ENCODE peak calls at places on chromosomes 12 and 14, in eight cellular contexts. One of them, this sample, is unnamed.
A peak's percentile ranks its signal among the peaks of the same experiment; 100 is the strongest.

GRCh38 chr14:56002876-56003625 is 115.2 kb upstream of the PELI2 start:
- DNase-seq in stimulated activated CD4-positive, alpha-beta T cell treated with anti-CD3 and anti-CD28 coated beads, Interleukin-2, amount 100 ng/mL, for 48 hours: peak; percentile 25
- DNase-seq in mucosa of gallbladder: no peak
- DNase-seq in NCI-H460: no peak
- DNase-seq in spleen: peak; percentile 74
- DNase-seq in lung: no peak
- DNase-seq in iris pigment epithelial cell: no peak
- DNase-seq in GM13976: no peak
- DNase-seq in this sample: peak; percentile 19

GRCh38 chr12:98911396-98911795 is 266.3 kb downstream of the APAF1 start:
- DNase-seq in stimulated activated CD4-positive, alpha-beta T cell treated with anti-CD3 and anti-CD28 coated beads, Interleukin-2, amount 100 ng/mL, for 48 hours: no peak
- DNase-seq in GM13976: no peak
- DNase-seq in NCI-H460: no peak
- DNase-seq in spleen: no peak
- DNase-seq in lung: no peak
- DNase-seq in iris pigment epithelial cell: no peak
- DNase-seq in mucosa of gallbladder: no peak
- DNase-seq in this sample: no peak

GRCh38 chr12:4526923-4527546 is 11.7 kb upstream of the RAD51AP1 start:
- DNase-seq in lung: no peak
- DNase-seq in spleen: no peak
- DNase-seq in mucosa of gallbladder: no peak
- DNase-seq in iris pigment epithelial cell: peak; percentile 24
- DNase-seq in stimulated activated CD4-positive, alpha-beta T cell treated with anti-CD3 and anti-CD28 coated beads, Interleukin-2, amount 100 ng/mL, for 48 hours: no peak
- DNase-seq in NCI-H460: no peak
- DNase-seq in GM13976: peak; percentile 14
- DNase-seq in this sample: no peak

GRCh38 chr12:58413794-58414193 is 472.4 kb downstream of the ATP23 start:
- DNase-seq in spleen: no peak
- DNase-seq in mucosa of gallbladder: no peak
- DNase-seq in GM13976: no peak
- DNase-seq in lung: no peak
- DNase-seq in stimulated activated CD4-positive, alpha-beta T cell treated with anti-CD3 and anti-CD28 coated beads, Interleukin-2, amount 100 ng/mL, for 48 hours: no peak
- DNase-seq in iris pigment epithelial cell: peak; percentile 65
- DNase-seq in NCI-H460: no peak
- DNase-seq in this sample: no peak

GRCh38 chr14:64755661-64756265 is 51.5 kb downstream of the PLEKHG3 start:
- DNase-seq in GM13976: no peak
- DNase-seq in spleen: no peak
- DNase-seq in iris pigment epithelial cell: peak; percentile 12
- DNase-seq in NCI-H460: no peak
- DNase-seq in mucosa of gallbladder: no peak
- DNase-seq in lung: no peak
- DNase-seq in stimulated activated CD4-positive, alpha-beta T cell treated with anti-CD3 and anti-CD28 coated beads, Interleukin-2, amount 100 ng/mL, for 48 hours: peak; percentile 34
- DNase-seq in this sample: no peak

GRCh38 chr12:38720661-38721060 is 184.7 kb downstream of the CPNE8 start:
- DNase-seq in spleen: no peak
- DNase-seq in mucosa of gallbladder: no peak
- DNase-seq in stimulated activated CD4-positive, alpha-beta T cell treated with anti-CD3 and anti-CD28 coated beads, Interleukin-2, amount 100 ng/mL, for 48 hours: no peak
- DNase-seq in GM13976: no peak
- DNase-seq in iris pigment epithelial cell: no peak
- DNase-seq in NCI-H460: no peak
- DNase-seq in lung: no peak
- DNase-seq in this sample: no peak

GRCh38 chr14:100640481-100641273 is 53.5 kb upstream of the BEGAIN start:
- DNase-seq in stimulated activated CD4-positive, alpha-beta T cell treated with anti-CD3 and anti-CD28 coated beads, Interleukin-2, amount 100 ng/mL, for 48 hours: peak; percentile 55
- DNase-seq in NCI-H460: no peak
- DNase-seq in lung: no peak
- DNase-seq in iris pigment epithelial cell: peak; percentile 48
- DNase-seq in spleen: peak; percentile 90
- DNase-seq in GM13976: peak; percentile 72
- DNase-seq in mucosa of gallbladder: no peak
- DNase-seq in this sample: peak; percentile 37

GRCh38 chr14:90560529-90560928 is 163.7 kb downstream of the CALM1 start:
- DNase-seq in spleen: no peak
- DNase-seq in lung: no peak
- DNase-seq in NCI-H460: no peak
- DNase-seq in stimulated activated CD4-positive, alpha-beta T cell treated with anti-CD3 and anti-CD28 coated beads, Interleukin-2, amount 100 ng/mL, for 48 hours: no peak
- DNase-seq in mucosa of gallbladder: no peak
- DNase-seq in iris pigment epithelial cell: no peak
- DNase-seq in GM13976: no peak
- DNase-seq in this sample: no peak

GRCh38 chr14:34781242-34781641 is 66.8 kb upstream of the CFL2 start:
- DNase-seq in GM13976: no peak
- DNase-seq in spleen: no peak
- DNase-seq in stimulated activated CD4-positive, alpha-beta T cell treated with anti-CD3 and anti-CD28 coated beads, Interleukin-2, amount 100 ng/mL, for 48 hours: no peak
- DNase-seq in NCI-H460: no peak
- DNase-seq in iris pigment epithelial cell: peak; percentile 96
- DNase-seq in mucosa of gallbladder: no peak
- DNase-seq in lung: no peak
- DNase-seq in this sample: peak; percentile 4

GRCh38 chr14:103733651-103734050 is 18.0 kb downstream of the ZFYVE21 start:
- DNase-seq in lung: no peak
- DNase-seq in GM13976: no peak
- DNase-seq in stimulated activated CD4-positive, alpha-beta T cell treated with anti-CD3 and anti-CD28 coated beads, Interleukin-2, amount 100 ng/mL, for 48 hours: no peak
- DNase-seq in mucosa of gallbladder: no peak
- DNase-seq in spleen: peak; percentile 51
- DNase-seq in iris pigment epithelial cell: peak; percentile 37
- DNase-seq in NCI-H460: no peak
- DNase-seq in this sample: no peak

GRCh38 chr14:29928342-29928640 is 644 bp upstream of the PRKD1 start:
- DNase-seq in mucosa of gallbladder: no peak
- DNase-seq in stimulated activated CD4-positive, alpha-beta T cell treated with anti-CD3 and anti-CD28 coated beads, Interleukin-2, amount 100 ng/mL, for 48 hours: no peak
- DNase-seq in iris pigment epithelial cell: no peak
- DNase-seq in lung: no peak
- DNase-seq in GM13976: no peak
- DNase-seq in spleen: no peak
- DNase-seq in NCI-H460: no peak
- DNase-seq in this sample: no peak

GRCh38 chr12:32120419-32120818 is 13.8 kb downstream of the BICD1 start:
- DNase-seq in GM13976: peak; percentile 63
- DNase-seq in NCI-H460: no peak
- DNase-seq in iris pigment epithelial cell: peak; percentile 56
- DNase-seq in lung: no peak
- DNase-seq in spleen: no peak
- DNase-seq in mucosa of gallbladder: no peak
- DNase-seq in stimulated activated CD4-positive, alpha-beta T cell treated with anti-CD3 and anti-CD28 coated beads, Interleukin-2, amount 100 ng/mL, for 48 hours: no peak
- DNase-seq in this sample: no peak

GRCh38 chr12:124238886-124239285 is 56.0 kb upstream of the RFLNA start:
- DNase-seq in iris pigment epithelial cell: no peak
- DNase-seq in mucosa of gallbladder: peak; percentile 16
- DNase-seq in stimulated activated CD4-positive, alpha-beta T cell treated with anti-CD3 and anti-CD28 coated beads, Interleukin-2, amount 100 ng/mL, for 48 hours: no peak
- DNase-seq in NCI-H460: no peak
- DNase-seq in GM13976: no peak
- DNase-seq in spleen: no peak
- DNase-seq in lung: no peak
- DNase-seq in this sample: no peak

GRCh38 chr14:99841436-99842071 is 48.3 kb downstream of the EML1 start:
- DNase-seq in NCI-H460: no peak
- DNase-seq in iris pigment epithelial cell: no peak
- DNase-seq in lung: no peak
- DNase-seq in stimulated activated CD4-positive, alpha-beta T cell treated with anti-CD3 and anti-CD28 coated beads, Interleukin-2, amount 100 ng/mL, for 48 hours: no peak
- DNase-seq in spleen: no peak
- DNase-seq in GM13976: no peak
- DNase-seq in mucosa of gallbladder: no peak
- DNase-seq in this sample: no peak

GRCh38 chr14:51056431-51056830 is 38.5 kb downstream of the TRIM9 start:
- DNase-seq in mucosa of gallbladder: no peak
- DNase-seq in GM13976: no peak
- DNase-seq in NCI-H460: no peak
- DNase-seq in spleen: no peak
- DNase-seq in stimulated activated CD4-positive, alpha-beta T cell treated with anti-CD3 and anti-CD28 coated beads, Interleukin-2, amount 100 ng/mL, for 48 hours: no peak
- DNase-seq in lung: no peak
- DNase-seq in iris pigment epithelial cell: no peak
- DNase-seq in this sample: no peak

GRCh38 chr12:113136128-113136989 is 798 bp upstream of the RASAL1 start:
- DNase-seq in iris pigment epithelial cell: no peak
- DNase-seq in stimulated activated CD4-positive, alpha-beta T cell treated with anti-CD3 and anti-CD28 coated beads, Interleukin-2, amount 100 ng/mL, for 48 hours: peak; percentile 41
- DNase-seq in GM13976: no peak
- DNase-seq in lung: no peak
- DNase-seq in NCI-H460: peak; percentile 23
- DNase-seq in spleen: peak; percentile 81
- DNase-seq in mucosa of gallbladder: no peak
- DNase-seq in this sample: no peak

GRCh38 chr12:29782285-29782820 is 1.4 kb downstream of the TMTC1 start:
- DNase-seq in mucosa of gallbladder: no peak
- DNase-seq in NCI-H460: no peak
- DNase-seq in lung: no peak
- DNase-seq in stimulated activated CD4-positive, alpha-beta T cell treated with anti-CD3 and anti-CD28 coated beads, Interleukin-2, amount 100 ng/mL, for 48 hours: no peak
- DNase-seq in iris pigment epithelial cell: peak; percentile 93
- DNase-seq in spleen: no peak
- DNase-seq in GM13976: no peak
- DNase-seq in this sample: no peak

GRCh38 chr14:93173943-93174395 is 10.7 kb downstream of the MOAP1 start:
- DNase-seq in spleen: no peak
- DNase-seq in GM13976: no peak
- DNase-seq in mucosa of gallbladder: no peak
- DNase-seq in NCI-H460: peak; percentile 52
- DNase-seq in stimulated activated CD4-positive, alpha-beta T cell treated with anti-CD3 and anti-CD28 coated beads, Interleukin-2, amount 100 ng/mL, for 48 hours: no peak
- DNase-seq in lung: no peak
- DNase-seq in iris pigment epithelial cell: peak; percentile 60
- DNase-seq in this sample: no peak

GRCh38 chr12:76529226-76529918 is 30.2 kb downstream of the OSBPL8 start:
- DNase-seq in mucosa of gallbladder: no peak
- DNase-seq in lung: no peak
- DNase-seq in spleen: no peak
- DNase-seq in NCI-H460: no peak
- DNase-seq in stimulated activated CD4-positive, alpha-beta T cell treated with anti-CD3 and anti-CD28 coated beads, Interleukin-2, amount 100 ng/mL, for 48 hours: no peak
- DNase-seq in GM13976: no peak
- DNase-seq in iris pigment epithelial cell: peak; percentile 62
- DNase-seq in this sample: no peak

GRCh38 chr12:49533331-49533730 is 5.5 kb upstream of the KCNH3 start:
- DNase-seq in mucosa of gallbladder: no peak
- DNase-seq in iris pigment epithelial cell: no peak
- DNase-seq in NCI-H460: no peak
- DNase-seq in spleen: no peak
- DNase-seq in stimulated activated CD4-positive, alpha-beta T cell treated with anti-CD3 and anti-CD28 coated beads, Interleukin-2, amount 100 ng/mL, for 48 hours: no peak
- DNase-seq in lung: no peak
- DNase-seq in GM13976: no peak
- DNase-seq in this sample: no peak

GRCh38 chr12:125004621-125005020 is 11.2 kb downstream of the BRI3BP start:
- DNase-seq in mucosa of gallbladder: no peak
- DNase-seq in lung: no peak
- DNase-seq in stimulated activated CD4-positive, alpha-beta T cell treated with anti-CD3 and anti-CD28 coated beads, Interleukin-2, amount 100 ng/mL, for 48 hours: no peak
- DNase-seq in GM13976: no peak
- DNase-seq in NCI-H460: no peak
- DNase-seq in spleen: no peak
- DNase-seq in iris pigment epithelial cell: no peak
- DNase-seq in this sample: no peak

GRCh38 chr12:104011265-104011664 is 38.7 kb downstream of the GLT8D2 start:
- DNase-seq in lung: no peak
- DNase-seq in mucosa of gallbladder: no peak
- DNase-seq in spleen: no peak
- DNase-seq in iris pigment epithelial cell: peak; percentile 94
- DNase-seq in GM13976: no peak
- DNase-seq in stimulated activated CD4-positive, alpha-beta T cell treated with anti-CD3 and anti-CD28 coated beads, Interleukin-2, amount 100 ng/mL, for 48 hours: no peak
- DNase-seq in NCI-H460: no peak
- DNase-seq in this sample: no peak

GRCh38 chr14:68307769-68308168 is 485.1 kb downstream of the ZFP36L1 start:
- DNase-seq in spleen: no peak
- DNase-seq in NCI-H460: no peak
- DNase-seq in GM13976: no peak
- DNase-seq in iris pigment epithelial cell: no peak
- DNase-seq in mucosa of gallbladder: no peak
- DNase-seq in lung: no peak
- DNase-seq in stimulated activated CD4-positive, alpha-beta T cell treated with anti-CD3 and anti-CD28 coated beads, Interleukin-2, amount 100 ng/mL, for 48 hours: no peak
- DNase-seq in this sample: no peak

GRCh38 chr14:76920572-76921175 is 94.5 kb downstream of the LRRC74A start:
- DNase-seq in iris pigment epithelial cell: no peak
- DNase-seq in GM13976: no peak
- DNase-seq in spleen: no peak
- DNase-seq in NCI-H460: no peak
- DNase-seq in stimulated activated CD4-positive, alpha-beta T cell treated with anti-CD3 and anti-CD28 coated beads, Interleukin-2, amount 100 ng/mL, for 48 hours: no peak
- DNase-seq in lung: no peak
- DNase-seq in mucosa of gallbladder: no peak
- DNase-seq in this sample: no peak

GRCh38 chr12:82474798-82475184 is 116.5 kb downstream of the METTL25 start:
- DNase-seq in mucosa of gallbladder: no peak
- DNase-seq in stimulated activated CD4-positive, alpha-beta T cell treated with anti-CD3 and anti-CD28 coated beads, Interleukin-2, amount 100 ng/mL, for 48 hours: no peak
- DNase-seq in iris pigment epithelial cell: peak; percentile 23
- DNase-seq in GM13976: no peak
- DNase-seq in spleen: no peak
- DNase-seq in NCI-H460: no peak
- DNase-seq in lung: no peak
- DNase-seq in this sample: no peak

GRCh38 chr12:12357697-12358476 is 1.0 kb downstream of the BORCS5 start:
- DNase-seq in NCI-H460: no peak
- DNase-seq in GM13976: peak; percentile 43
- DNase-seq in mucosa of gallbladder: no peak
- DNase-seq in stimulated activated CD4-positive, alpha-beta T cell treated with anti-CD3 and anti-CD28 coated beads, Interleukin-2, amount 100 ng/mL, for 48 hours: peak; percentile 21
- DNase-seq in iris pigment epithelial cell: peak; percentile 35
- DNase-seq in spleen: no peak
- DNase-seq in lung: no peak
- DNase-seq in this sample: no peak

GRCh38 chr14:60652674-60653387 is 3.6 kb upstream of the SIX1 start:
- DNase-seq in spleen: no peak
- DNase-seq in lung: no peak
- DNase-seq in NCI-H460: no peak
- DNase-seq in mucosa of gallbladder: no peak
- DNase-seq in GM13976: no peak
- DNase-seq in stimulated activated CD4-positive, alpha-beta T cell treated with anti-CD3 and anti-CD28 coated beads, Interleukin-2, amount 100 ng/mL, for 48 hours: no peak
- DNase-seq in iris pigment epithelial cell: no peak
- DNase-seq in this sample: no peak

GRCh38 chr12:117189725-117190209 is 503 bp downstream of the FBXO21 start:
- DNase-seq in stimulated activated CD4-positive, alpha-beta T cell treated with anti-CD3 and anti-CD28 coated beads, Interleukin-2, amount 100 ng/mL, for 48 hours: peak; percentile 7
- DNase-seq in iris pigment epithelial cell: peak; percentile 35
- DNase-seq in lung: no peak
- DNase-seq in mucosa of gallbladder: peak; percentile 38
- DNase-seq in spleen: peak; percentile 89
- DNase-seq in NCI-H460: no peak
- DNase-seq in GM13976: peak; percentile 59
- DNase-seq in this sample: no peak

GRCh38 chr14:70782361-70782760 is 27.0 kb downstream of the MAP3K9 start:
- DNase-seq in spleen: no peak
- DNase-seq in lung: peak; percentile 36
- DNase-seq in stimulated activated CD4-positive, alpha-beta T cell treated with anti-CD3 and anti-CD28 coated beads, Interleukin-2, amount 100 ng/mL, for 48 hours: no peak
- DNase-seq in iris pigment epithelial cell: peak; percentile 83
- DNase-seq in mucosa of gallbladder: no peak
- DNase-seq in NCI-H460: no peak
- DNase-seq in GM13976: no peak
- DNase-seq in this sample: no peak

GRCh38 chr12:116498471-116498870 is 60.7 kb upstream of the MAP1LC3B2 start:
- DNase-seq in iris pigment epithelial cell: no peak
- DNase-seq in GM13976: no peak
- DNase-seq in spleen: no peak
- DNase-seq in lung: no peak
- DNase-seq in mucosa of gallbladder: no peak
- DNase-seq in stimulated activated CD4-positive, alpha-beta T cell treated with anti-CD3 and anti-CD28 coated beads, Interleukin-2, amount 100 ng/mL, for 48 hours: no peak
- DNase-seq in NCI-H460: no peak
- DNase-seq in this sample: no peak

GRCh38 chr14:59330455-59330854 is 134.7 kb downstream of the GPR135 start:
- DNase-seq in mucosa of gallbladder: no peak
- DNase-seq in stimulated activated CD4-positive, alpha-beta T cell treated with anti-CD3 and anti-CD28 coated beads, Interleukin-2, amount 100 ng/mL, for 48 hours: no peak
- DNase-seq in iris pigment epithelial cell: no peak
- DNase-seq in lung: no peak
- DNase-seq in GM13976: peak; percentile 30
- DNase-seq in NCI-H460: no peak
- DNase-seq in spleen: no peak
- DNase-seq in this sample: no peak

GRCh38 chr12:92533280-92533890 is 169.4 kb upstream of the PLEKHG7 start:
- DNase-seq in lung: no peak
- DNase-seq in spleen: no peak
- DNase-seq in mucosa of gallbladder: no peak
- DNase-seq in iris pigment epithelial cell: no peak
- DNase-seq in stimulated activated CD4-positive, alpha-beta T cell treated with anti-CD3 and anti-CD28 coated beads, Interleukin-2, amount 100 ng/mL, for 48 hours: no peak
- DNase-seq in NCI-H460: no peak
- DNase-seq in GM13976: no peak
- DNase-seq in this sample: no peak

GRCh38 chr12:92857818-92858217 is 71.3 kb downstream of the EEA1 start:
- DNase-seq in stimulated activated CD4-positive, alpha-beta T cell treated with anti-CD3 and anti-CD28 coated beads, Interleukin-2, amount 100 ng/mL, for 48 hours: no peak
- DNase-seq in lung: no peak
- DNase-seq in NCI-H460: no peak
- DNase-seq in mucosa of gallbladder: no peak
- DNase-seq in iris pigment epithelial cell: no peak
- DNase-seq in GM13976: no peak
- DNase-seq in spleen: no peak
- DNase-seq in this sample: no peak

GRCh38 chr12:21330682-21331253 is 3.9 kb downstream of the SLCO1A2 start:
- DNase-seq in iris pigment epithelial cell: peak; percentile 20
- DNase-seq in spleen: no peak
- DNase-seq in GM13976: no peak
- DNase-seq in NCI-H460: no peak
- DNase-seq in stimulated activated CD4-positive, alpha-beta T cell treated with anti-CD3 and anti-CD28 coated beads, Interleukin-2, amount 100 ng/mL, for 48 hours: no peak
- DNase-seq in mucosa of gallbladder: no peak
- DNase-seq in lung: no peak
- DNase-seq in this sample: no peak

This sample was measured in GM12878.